ENCODE peak calls at places on chromosomes 5 and 9, in eight cellular contexts. One of them, this sample, is unnamed.

GRCh38 chr5:57724836-57725235 is 242.2 kb upstream of the ACTBL2 start:
- DNase-seq in IMR-90: peak; percentile 73
- DNase-seq in PC-3: peak; percentile 51
- DNase-seq in endothelial cell of umbilical vein: no peak
- DNase-seq in fibroblast of lung: no peak
- DNase-seq in MM.1S: no peak
- DNase-seq in endodermal cell: no peak
- DNase-seq in neural progenitor cell: no peak
- DNase-seq in this sample: no peak

GRCh38 chr9:133118568-133118967 is 2.5 kb downstream of the RALGDS start:
- DNase-seq in IMR-90: no peak
- DNase-seq in PC-3: no peak
- DNase-seq in endothelial cell of umbilical vein: no peak
- DNase-seq in fibroblast of lung: no peak
- DNase-seq in MM.1S: no peak
- DNase-seq in endodermal cell: no peak
- DNase-seq in neural progenitor cell: no peak
- DNase-seq in this sample: no peak

GRCh38 chr5:95620870-95621838 is 1.3 kb downstream of the GPR150 start:
- DNase-seq in IMR-90: no peak
- DNase-seq in PC-3: no peak
- DNase-seq in endothelial cell of umbilical vein: peak; percentile 44
- DNase-seq in fibroblast of lung: no peak
- DNase-seq in MM.1S: no peak
- DNase-seq in endodermal cell: peak; percentile 88
- DNase-seq in neural progenitor cell: peak; percentile 75
- DNase-seq in this sample: peak; percentile 36

GRCh38 chr9:78745331-78745730 is 448.4 kb downstream of the PSAT1 start:
- DNase-seq in IMR-90: peak; percentile 37
- DNase-seq in PC-3: peak; percentile 73
- DNase-seq in endothelial cell of umbilical vein: no peak
- DNase-seq in fibroblast of lung: no peak
- DNase-seq in MM.1S: no peak
- DNase-seq in endodermal cell: no peak
- DNase-seq in neural progenitor cell: no peak
- DNase-seq in this sample: no peak

GRCh38 chr9:121440265-121440664 is 59.4 kb downstream of the GGTA1 start:
- DNase-seq in IMR-90: peak; percentile 54
- DNase-seq in PC-3: peak; percentile 56
- DNase-seq in endothelial cell of umbilical vein: peak; percentile 33
- DNase-seq in fibroblast of lung: peak; percentile 47
- DNase-seq in MM.1S: no peak
- DNase-seq in endodermal cell: no peak
- DNase-seq in neural progenitor cell: peak; percentile 28
- DNase-seq in this sample: no peak

GRCh38 chr5:147690595-147690994 is 91.9 kb downstream of the JAKMIP2 start:
- DNase-seq in IMR-90: peak; percentile 1
- DNase-seq in PC-3: peak; percentile 90
- DNase-seq in endothelial cell of umbilical vein: no peak
- DNase-seq in fibroblast of lung: no peak
- DNase-seq in MM.1S: no peak
- DNase-seq in endodermal cell: peak; percentile 70
- DNase-seq in neural progenitor cell: no peak
- DNase-seq in this sample: no peak

GRCh38 chr9:136861874-136862457 is 4.1 kb downstream of the EDF1 start:
- DNase-seq in IMR-90: no peak
- DNase-seq in PC-3: no peak
- DNase-seq in endothelial cell of umbilical vein: no peak
- DNase-seq in fibroblast of lung: no peak
- DNase-seq in MM.1S: no peak
- DNase-seq in endodermal cell: peak; percentile 29
- DNase-seq in neural progenitor cell: no peak
- DNase-seq in this sample: no peak

GRCh38 chr5:168658394-168658793 is 79.2 kb upstream of the PANK3 start:
- DNase-seq in IMR-90: no peak
- DNase-seq in PC-3: no peak
- DNase-seq in endothelial cell of umbilical vein: no peak
- DNase-seq in fibroblast of lung: no peak
- DNase-seq in MM.1S: no peak
- DNase-seq in endodermal cell: no peak
- DNase-seq in neural progenitor cell: no peak
- DNase-seq in this sample: no peak

GRCh38 chr5:172044631-172045314 is 38.3 kb upstream of the FBXW11 start:
- DNase-seq in IMR-90: no peak
- DNase-seq in PC-3: no peak
- DNase-seq in endothelial cell of umbilical vein: no peak
- DNase-seq in fibroblast of lung: no peak
- DNase-seq in MM.1S: no peak
- DNase-seq in endodermal cell: peak; percentile 70
- DNase-seq in neural progenitor cell: peak; percentile 19
- DNase-seq in this sample: no peak

GRCh38 chr5:55897905-55898304 is 46.7 kb downstream of the IL31RA start:
- DNase-seq in IMR-90: peak; percentile 62
- DNase-seq in PC-3: no peak
- DNase-seq in endothelial cell of umbilical vein: no peak
- DNase-seq in fibroblast of lung: peak; percentile 83
- DNase-seq in MM.1S: no peak
- DNase-seq in endodermal cell: no peak
- DNase-seq in neural progenitor cell: no peak
- DNase-seq in this sample: no peak

GRCh38 chr9:8436791-8437190 is 637.2 kb upstream of the DMAC1 start:
- DNase-seq in IMR-90: no peak
- DNase-seq in PC-3: no peak
- DNase-seq in endothelial cell of umbilical vein: no peak
- DNase-seq in fibroblast of lung: no peak
- DNase-seq in MM.1S: no peak
- DNase-seq in endodermal cell: no peak
- DNase-seq in neural progenitor cell: no peak
- DNase-seq in this sample: no peak

GRCh38 chr9:126222363-126222834 is 104.2 kb upstream of the MVB12B start:
- DNase-seq in IMR-90: no peak
- DNase-seq in PC-3: no peak
- DNase-seq in endothelial cell of umbilical vein: no peak
- DNase-seq in fibroblast of lung: no peak
- DNase-seq in MM.1S: no peak
- DNase-seq in endodermal cell: peak; percentile 24
- DNase-seq in neural progenitor cell: no peak
- DNase-seq in this sample: no peak

GRCh38 chr5:96816430-96816939 is 8.7 kb upstream of the ERAP1 start:
- DNase-seq in IMR-90: no peak
- DNase-seq in PC-3: no peak
- DNase-seq in endothelial cell of umbilical vein: no peak
- DNase-seq in fibroblast of lung: no peak
- DNase-seq in MM.1S: peak; percentile 98
- DNase-seq in endodermal cell: no peak
- DNase-seq in neural progenitor cell: no peak
- DNase-seq in this sample: no peak

GRCh38 chr5:126386146-126386545 is 37.1 kb upstream of the GRAMD2B start:
- DNase-seq in IMR-90: no peak
- DNase-seq in PC-3: no peak
- DNase-seq in endothelial cell of umbilical vein: no peak
- DNase-seq in fibroblast of lung: no peak
- DNase-seq in MM.1S: no peak
- DNase-seq in endodermal cell: no peak
- DNase-seq in neural progenitor cell: no peak
- DNase-seq in this sample: no peak

GRCh38 chr9:80435591-80435990 is 863.8 kb downstream of the TLE4 start:
- DNase-seq in IMR-90: no peak
- DNase-seq in PC-3: no peak
- DNase-seq in endothelial cell of umbilical vein: no peak
- DNase-seq in fibroblast of lung: no peak
- DNase-seq in MM.1S: no peak
- DNase-seq in endodermal cell: no peak
- DNase-seq in neural progenitor cell: peak; percentile 39
- DNase-seq in this sample: peak; percentile 24

DNA sequence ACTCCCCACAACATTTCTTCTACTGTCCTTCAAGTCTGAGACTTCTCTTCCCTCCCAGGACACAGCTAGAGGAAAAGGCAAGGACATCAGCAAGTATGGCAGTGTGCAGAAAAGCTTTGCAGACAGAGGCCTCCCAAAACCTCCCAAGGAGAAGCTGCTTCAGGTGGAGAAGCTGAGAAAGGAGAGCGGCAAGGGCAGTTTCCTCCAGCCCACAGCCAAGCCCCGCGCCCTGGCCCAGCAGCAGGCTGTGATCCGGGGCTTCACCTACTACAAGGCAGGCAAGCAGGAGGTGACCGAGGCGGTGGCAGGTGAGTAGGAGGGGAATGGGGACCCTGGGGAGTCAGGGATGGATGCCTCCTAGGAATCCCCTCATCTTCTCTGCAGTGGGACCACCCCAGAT is 24.4 kb downstream of the OLFML2A start:
- DNase-seq in IMR-90: no peak
- DNase-seq in PC-3: no peak
- DNase-seq in endothelial cell of umbilical vein: no peak
- DNase-seq in fibroblast of lung: no peak
- DNase-seq in MM.1S: no peak
- DNase-seq in endodermal cell: no peak
- DNase-seq in neural progenitor cell: no peak
- DNase-seq in this sample: no peak
- H3K9ac ChIP-seq in IMR-90: no peak overlapping the region
- H3K9ac ChIP-seq in PC-3: no peak overlapping the region
- H3K9ac ChIP-seq in endothelial cell of umbilical vein: no peak overlapping the region
- H3K9ac ChIP-seq in fibroblast of lung: no peak overlapping the region
- H3K9ac ChIP-seq in MM.1S: no peak overlapping the region
- H3K9ac ChIP-seq in endodermal cell: no peak overlapping the region
- H3K9ac ChIP-seq in neural progenitor cell: no peak overlapping the region
- H3K9ac ChIP-seq in this sample: no peak overlapping the region

DNA sequence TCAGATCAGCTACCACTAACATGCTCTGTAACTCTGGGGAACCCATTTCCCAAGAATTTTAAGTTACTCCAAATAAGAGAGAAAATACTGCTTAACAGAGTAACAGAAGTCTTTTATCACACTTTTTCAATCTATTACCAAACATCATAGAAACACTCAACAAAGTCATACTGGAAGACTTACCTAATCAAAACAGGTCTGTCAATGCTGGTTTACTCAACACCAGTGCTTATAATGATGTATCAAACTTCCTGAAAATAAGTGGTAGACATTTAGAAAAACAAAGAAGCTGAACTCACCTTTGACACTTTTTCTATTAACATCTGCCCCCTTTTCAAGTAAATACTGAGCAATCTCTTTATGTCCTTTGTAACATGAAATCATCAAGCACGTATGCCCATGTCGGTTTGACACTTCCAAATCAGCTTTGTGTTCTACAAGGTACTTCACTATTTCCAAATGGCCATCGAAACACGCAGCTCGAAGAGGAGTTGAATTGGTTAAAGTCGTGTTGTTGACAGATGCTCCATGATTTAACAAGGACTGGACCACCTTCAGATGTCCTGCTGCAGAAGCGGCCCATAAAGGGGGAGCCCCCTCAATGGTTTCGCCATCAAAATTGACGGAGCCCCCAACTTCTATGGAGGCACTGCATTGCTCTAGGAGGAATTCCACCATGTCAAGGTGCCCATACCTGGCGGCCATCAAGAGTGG is 1.8 kb downstream of the FEM1C start:
- DNase-seq in IMR-90: no peak
- DNase-seq in PC-3: peak; percentile 9
- DNase-seq in endothelial cell of umbilical vein: peak; percentile 47
- DNase-seq in fibroblast of lung: no peak
- DNase-seq in MM.1S: no peak
- DNase-seq in endodermal cell: no peak
- DNase-seq in neural progenitor cell: no peak
- DNase-seq in this sample: no peak
- H3K9ac ChIP-seq in IMR-90: peak overlapping the region; percentile 95
- H3K9ac ChIP-seq in PC-3: peak overlapping the region; percentile 93
- H3K9ac ChIP-seq in endothelial cell of umbilical vein: peak overlapping the region; percentile 93
- H3K9ac ChIP-seq in fibroblast of lung: peak overlapping the region; percentile 96
- H3K9ac ChIP-seq in MM.1S: peak overlapping the region; percentile 98
- H3K9ac ChIP-seq in endodermal cell: peak overlapping the region; percentile 85
- H3K9ac ChIP-seq in neural progenitor cell: peak overlapping the region; percentile 93
- H3K9ac ChIP-seq in this sample: no peak overlapping the region

GRCh38 chr5:478982-479535 is 36.1 kb downstream of the EXOC3 start:
- DNase-seq in IMR-90: no peak
- DNase-seq in PC-3: no peak
- DNase-seq in endothelial cell of umbilical vein: no peak
- DNase-seq in fibroblast of lung: no peak
- DNase-seq in MM.1S: no peak
- DNase-seq in endodermal cell: no peak
- DNase-seq in neural progenitor cell: no peak
- DNase-seq in this sample: no peak
- H3K9ac ChIP-seq in IMR-90: no peak overlapping the region
- H3K9ac ChIP-seq in PC-3: no peak overlapping the region
- H3K9ac ChIP-seq in endothelial cell of umbilical vein: no peak overlapping the region
- H3K9ac ChIP-seq in fibroblast of lung: no peak overlapping the region
- H3K9ac ChIP-seq in MM.1S: no peak overlapping the region
- H3K9ac ChIP-seq in endodermal cell: no peak overlapping the region
- H3K9ac ChIP-seq in neural progenitor cell: no peak overlapping the region
- H3K9ac ChIP-seq in this sample: peak overlapping the region; percentile 77

GRCh38 chr5:132487095-132487428 is 3.5 kb downstream of the IRF1 start:
- DNase-seq in IMR-90: no peak
- DNase-seq in PC-3: no peak
- DNase-seq in endothelial cell of umbilical vein: no peak
- DNase-seq in fibroblast of lung: no peak
- DNase-seq in MM.1S: no peak
- DNase-seq in endodermal cell: peak; percentile 24
- DNase-seq in neural progenitor cell: no peak
- DNase-seq in this sample: no peak

GRCh38 chr5:132488590-132488989 is 2.0 kb downstream of the IRF1 start:
- DNase-seq in IMR-90: no peak
- DNase-seq in PC-3: peak; percentile 60
- DNase-seq in endothelial cell of umbilical vein: no peak
- DNase-seq in fibroblast of lung: no peak
- DNase-seq in MM.1S: no peak
- DNase-seq in endodermal cell: no peak
- DNase-seq in neural progenitor cell: no peak
- DNase-seq in this sample: no peak

GRCh38 chr5:132489051-132489770 is 1.4 kb downstream of the IRF1 start:
- DNase-seq in IMR-90: no peak
- DNase-seq in PC-3: no peak
- DNase-seq in endothelial cell of umbilical vein: no peak
- DNase-seq in fibroblast of lung: no peak
- DNase-seq in MM.1S: no peak
- DNase-seq in endodermal cell: peak; percentile 45
- DNase-seq in neural progenitor cell: no peak
- DNase-seq in this sample: no peak

GRCh38 chr5:132486318-132487094 is 4.1 kb downstream of the IRF1 start:
- DNase-seq in IMR-90: no peak
- DNase-seq in PC-3: no peak
- DNase-seq in endothelial cell of umbilical vein: no peak
- DNase-seq in fibroblast of lung: no peak
- DNase-seq in MM.1S: no peak
- DNase-seq in endodermal cell: peak; percentile 12
- DNase-seq in neural progenitor cell: no peak
- DNase-seq in this sample: no peak

DNA sequence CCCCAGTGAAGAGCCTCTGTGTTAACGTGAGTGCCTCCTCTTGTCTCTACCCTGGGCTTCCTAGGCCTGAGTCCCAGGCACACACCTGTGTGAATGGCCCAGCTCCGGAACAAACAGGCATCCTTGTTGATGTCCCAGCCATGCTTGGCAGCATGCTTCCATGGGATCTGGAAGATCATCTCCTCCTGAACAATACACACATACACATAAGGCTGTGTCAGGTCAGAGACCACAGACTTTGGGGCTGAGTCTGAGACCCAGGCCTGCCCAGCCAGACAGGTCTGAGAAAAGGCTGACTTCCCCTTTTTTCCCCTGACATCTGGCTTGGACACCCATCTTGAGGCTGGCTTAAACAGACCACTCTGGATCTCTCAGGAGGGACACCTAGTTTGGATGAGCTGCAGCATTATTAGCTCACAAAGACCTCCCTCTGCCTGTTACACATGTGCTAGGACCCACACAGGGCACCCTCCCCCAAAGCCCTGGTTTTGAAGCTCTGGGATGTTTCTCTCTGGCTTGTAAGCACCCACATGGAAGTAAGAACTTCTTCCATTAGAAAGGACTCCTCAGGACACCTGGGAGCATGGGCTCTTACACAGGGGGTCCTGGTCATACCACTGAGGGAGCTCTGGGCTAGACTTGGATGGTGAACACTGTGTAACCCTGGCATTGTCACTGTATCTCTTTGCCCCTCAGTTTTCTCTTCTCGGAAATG is 2.6 kb downstream of the IRF1 start:
- DNase-seq in IMR-90: no peak
- DNase-seq in PC-3: no peak
- DNase-seq in endothelial cell of umbilical vein: no peak
- DNase-seq in fibroblast of lung: no peak
- DNase-seq in MM.1S: no peak
- DNase-seq in endodermal cell: peak; percentile 29
- DNase-seq in neural progenitor cell: no peak
- DNase-seq in this sample: no peak
- H3K9ac ChIP-seq in IMR-90: no peak overlapping the region
- H3K9ac ChIP-seq in PC-3: no peak overlapping the region
- H3K9ac ChIP-seq in endothelial cell of umbilical vein: no peak overlapping the region
- H3K9ac ChIP-seq in fibroblast of lung: no peak overlapping the region
- H3K9ac ChIP-seq in MM.1S: peak overlapping the region; percentile 97
- H3K9ac ChIP-seq in endodermal cell: no peak overlapping the region
- H3K9ac ChIP-seq in neural progenitor cell: no peak overlapping the region
- H3K9ac ChIP-seq in this sample: no peak overlapping the region